ENCODE peak calls at places on chromosome 22, in four cellular contexts. One of them, this sample, is unnamed.
A peak's percentile ranks its signal among the peaks of the same experiment; 100 is the strongest.

GRCh38 chr22:50530280-50530856 is 556 bp upstream of the TYMP start:
- DNase-seq in heart left ventricle: peak; percentile 84
- DNase-seq in upper lobe of right lung: peak; percentile 96
- DNase-seq in astrocyte of the cerebellum: no peak
- DNase-seq in this sample: no peak

GRCh38 chr22:29351891-29352290 is 36.4 kb upstream of the RASL10A start:
- DNase-seq in heart left ventricle: no peak
- DNase-seq in upper lobe of right lung: no peak
- DNase-seq in astrocyte of the cerebellum: no peak
- DNase-seq in this sample: no peak

GRCh38 chr22:49541451-49542230 is 286.0 kb downstream of the BRD1 start:
- DNase-seq in heart left ventricle: no peak
- DNase-seq in upper lobe of right lung: peak; percentile 46
- DNase-seq in astrocyte of the cerebellum: no peak
- DNase-seq in this sample: no peak

GRCh38 chr22:48950151-48950915 is 877.3 kb downstream of the BRD1 start:
- DNase-seq in heart left ventricle: no peak
- DNase-seq in upper lobe of right lung: peak; percentile 53
- DNase-seq in astrocyte of the cerebellum: no peak
- DNase-seq in this sample: no peak

GRCh38 chr22:27985323-27986275 is 66.5 kb upstream of the PITPNB start:
- DNase-seq in heart left ventricle: no peak
- DNase-seq in upper lobe of right lung: no peak
- DNase-seq in astrocyte of the cerebellum: no peak
- DNase-seq in this sample: no peak

GRCh38 chr22:48151641-48152040 is 1389.2 kb downstream of the TBC1D22A start:
- DNase-seq in heart left ventricle: no peak
- DNase-seq in upper lobe of right lung: no peak
- DNase-seq in astrocyte of the cerebellum: no peak
- DNase-seq in this sample: no peak

GRCh38 chr22:42261266-42261665 is 9.2 kb downstream of the TCF20 start:
- DNase-seq in heart left ventricle: no peak
- DNase-seq in upper lobe of right lung: no peak
- DNase-seq in astrocyte of the cerebellum: no peak
- DNase-seq in this sample: peak; percentile 16

GRCh38 chr22:49350441-49351121 is 477.1 kb downstream of the BRD1 start:
- DNase-seq in heart left ventricle: no peak
- DNase-seq in upper lobe of right lung: peak; percentile 52
- DNase-seq in astrocyte of the cerebellum: no peak
- DNase-seq in this sample: no peak

GRCh38 chr22:22721681-22722309 is 77.4 kb downstream of the GGTLC2 start:
- DNase-seq in heart left ventricle: no peak
- DNase-seq in upper lobe of right lung: peak; percentile 87
- DNase-seq in astrocyte of the cerebellum: no peak
- DNase-seq in this sample: peak; percentile 14

GRCh38 chr22:37340331-37341262 is 58.3 kb downstream of the CYTH4 start:
- DNase-seq in heart left ventricle: no peak
- DNase-seq in upper lobe of right lung: no peak
- DNase-seq in astrocyte of the cerebellum: no peak
- DNase-seq in this sample: no peak

GRCh38 chr22:32245042-32245441 is 10.1 kb downstream of the SLC5A4 start:
- DNase-seq in heart left ventricle: no peak
- DNase-seq in upper lobe of right lung: no peak
- DNase-seq in astrocyte of the cerebellum: no peak
- DNase-seq in this sample: no peak

GRCh38 chr22:32204211-32204855 is 540 bp downstream of the RFPL2 start:
- DNase-seq in heart left ventricle: no peak
- DNase-seq in upper lobe of right lung: no peak
- DNase-seq in astrocyte of the cerebellum: no peak
- DNase-seq in this sample: no peak

GRCh38 chr22:23302171-23303002 is 122.1 kb downstream of the BCR start:
- DNase-seq in heart left ventricle: no peak
- DNase-seq in upper lobe of right lung: no peak
- DNase-seq in astrocyte of the cerebellum: no peak
- DNase-seq in this sample: no peak

GRCh38 chr22:23147632-23148387 is 2.5 kb downstream of the RAB36 start:
- DNase-seq in heart left ventricle: no peak
- DNase-seq in upper lobe of right lung: no peak
- DNase-seq in astrocyte of the cerebellum: no peak
- DNase-seq in this sample: no peak

GRCh38 chr22:24407884-24408283 is 19.5 kb upstream of the ADORA2A start:
- DNase-seq in heart left ventricle: no peak
- DNase-seq in upper lobe of right lung: no peak
- DNase-seq in astrocyte of the cerebellum: no peak
- DNase-seq in this sample: no peak

GRCh38 chr22:26364066-26365015 is 64.7 kb upstream of the ASPHD2 start:
- DNase-seq in heart left ventricle: peak; percentile 40
- DNase-seq in upper lobe of right lung: no peak
- DNase-seq in astrocyte of the cerebellum: peak; percentile 68
- DNase-seq in this sample: no peak

GRCh38 chr22:28207281-28208030 is 288.4 kb upstream of the PITPNB start:
- DNase-seq in heart left ventricle: no peak
- DNase-seq in upper lobe of right lung: no peak
- DNase-seq in astrocyte of the cerebellum: no peak
- DNase-seq in this sample: no peak

GRCh38 chr22:32612834-32613233 is 138.2 kb downstream of the FBXO7 start:
- DNase-seq in heart left ventricle: no peak
- DNase-seq in upper lobe of right lung: no peak
- DNase-seq in astrocyte of the cerebellum: no peak
- DNase-seq in this sample: no peak

GRCh38 chr22:30485362-30485988 is 13.7 kb upstream of the SEC14L3 start:
- DNase-seq in heart left ventricle: peak; percentile 34
- DNase-seq in upper lobe of right lung: peak; percentile 84
- DNase-seq in astrocyte of the cerebellum: peak; percentile 3
- DNase-seq in this sample: no peak

GRCh38 chr22:17742528-17742902 is 31.8 kb downstream of the BID start:
- DNase-seq in heart left ventricle: peak; percentile 60
- DNase-seq in upper lobe of right lung: no peak
- DNase-seq in astrocyte of the cerebellum: peak; percentile 40
- DNase-seq in this sample: no peak

GRCh38 chr22:36743591-36744412 is 32.1 kb downstream of the IFT27 start:
- DNase-seq in heart left ventricle: no peak
- DNase-seq in upper lobe of right lung: peak; percentile 51
- DNase-seq in astrocyte of the cerebellum: no peak
- DNase-seq in this sample: no peak

GRCh38 chr22:48883211-48883960 is 944.3 kb downstream of the BRD1 start:
- DNase-seq in heart left ventricle: no peak
- DNase-seq in upper lobe of right lung: peak; percentile 26
- DNase-seq in astrocyte of the cerebellum: no peak
- DNase-seq in this sample: no peak

GRCh38 chr22:37832022-37832857 is 9.1 kb downstream of the GALR3 start:
- DNase-seq in heart left ventricle: no peak
- DNase-seq in upper lobe of right lung: no peak
- DNase-seq in astrocyte of the cerebellum: no peak
- DNase-seq in this sample: no peak

GRCh38 chr22:26291940-26292666 is 122.8 kb downstream of the SEZ6L start:
- DNase-seq in heart left ventricle: no peak
- DNase-seq in upper lobe of right lung: no peak
- DNase-seq in astrocyte of the cerebellum: no peak
- DNase-seq in this sample: no peak

GRCh38 chr22:27581688-27582087 is 219.9 kb downstream of the MN1 start:
- DNase-seq in heart left ventricle: peak; percentile 88
- DNase-seq in upper lobe of right lung: no peak
- DNase-seq in astrocyte of the cerebellum: no peak
- DNase-seq in this sample: no peak

GRCh38 chr22:43483669-43484068 is 71.9 kb downstream of the MPPED1 start:
- DNase-seq in heart left ventricle: no peak
- DNase-seq in upper lobe of right lung: no peak
- DNase-seq in astrocyte of the cerebellum: no peak
- DNase-seq in this sample: no peak

GRCh38 chr22:43482310-43482625 is 70.5 kb downstream of the MPPED1 start:
- DNase-seq in heart left ventricle: no peak
- DNase-seq in upper lobe of right lung: no peak
- DNase-seq in astrocyte of the cerebellum: no peak
- DNase-seq in this sample: no peak

GRCh38 chr22:43479962-43480361 is 68.1 kb downstream of the MPPED1 start:
- DNase-seq in heart left ventricle: no peak
- DNase-seq in upper lobe of right lung: no peak
- DNase-seq in astrocyte of the cerebellum: no peak
- DNase-seq in this sample: no peak

GRCh38 chr22:43483266-43483665 is 71.5 kb downstream of the MPPED1 start:
- DNase-seq in heart left ventricle: no peak
- DNase-seq in upper lobe of right lung: no peak
- DNase-seq in astrocyte of the cerebellum: no peak
- DNase-seq in this sample: no peak

GRCh38 chr22:43481528-43482309 is 69.9 kb downstream of the MPPED1 start:
- DNase-seq in heart left ventricle: no peak
- DNase-seq in upper lobe of right lung: no peak
- DNase-seq in astrocyte of the cerebellum: no peak
- DNase-seq in this sample: no peak
- TF ChIP-seq CTCF in heart left ventricle: peak; percentile 8
- TF ChIP-seq CTCF in upper lobe of right lung: no peak
- TF ChIP-seq CTCF in astrocyte of the cerebellum: no peak
- TF ChIP-seq CTCF in this sample: no peak

GRCh38 chr22:20272700-20273099 is 4.6 kb upstream of the RTN4R start:
- DNase-seq in heart left ventricle: no peak
- DNase-seq in upper lobe of right lung: no peak
- DNase-seq in astrocyte of the cerebellum: no peak
- DNase-seq in this sample: no peak
- TF ChIP-seq CTCF in heart left ventricle: no peak
- TF ChIP-seq CTCF in upper lobe of right lung: no peak
- TF ChIP-seq CTCF in astrocyte of the cerebellum: no peak
- TF ChIP-seq CTCF in this sample: no peak

DNA sequence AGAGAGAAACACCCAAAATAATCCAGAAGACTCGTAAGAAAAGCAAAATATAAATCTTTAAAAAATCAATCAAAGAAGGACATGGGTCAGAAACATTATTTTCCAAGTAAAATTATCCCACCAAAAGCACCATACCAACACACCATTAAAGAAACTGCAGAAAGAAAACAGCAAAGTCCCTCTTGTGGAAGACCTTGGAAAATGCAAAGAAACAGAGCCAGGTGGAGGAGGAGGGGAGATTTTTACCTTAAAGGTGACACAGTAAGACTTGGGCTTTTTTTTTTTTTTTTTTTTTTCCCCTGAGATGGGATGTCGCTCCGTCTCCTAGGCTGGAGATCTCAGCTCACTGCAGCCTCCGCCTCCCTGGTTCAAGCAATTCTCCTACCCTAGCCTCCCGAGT is 123.8 kb downstream of the LARGE1 start:
- DNase-seq in heart left ventricle: no peak
- DNase-seq in upper lobe of right lung: no peak
- DNase-seq in astrocyte of the cerebellum: no peak
- DNase-seq in this sample: no peak
- TF ChIP-seq CTCF in heart left ventricle: no peak
- TF ChIP-seq CTCF in upper lobe of right lung: no peak
- TF ChIP-seq CTCF in astrocyte of the cerebellum: no peak
- TF ChIP-seq CTCF in this sample: no peak

GRCh38 chr22:44128961-44129613 is 51.6 kb upstream of the PARVG start:
- DNase-seq in heart left ventricle: no peak
- DNase-seq in upper lobe of right lung: peak; percentile 53
- DNase-seq in astrocyte of the cerebellum: no peak
- DNase-seq in this sample: no peak
- TF ChIP-seq CTCF in heart left ventricle: no peak
- TF ChIP-seq CTCF in upper lobe of right lung: no peak
- TF ChIP-seq CTCF in astrocyte of the cerebellum: no peak
- TF ChIP-seq CTCF in this sample: no peak

GRCh38 chr22:39013923-39014722 is at the start of gene APOBEC3C:
- DNase-seq in heart left ventricle: peak; percentile 78
- DNase-seq in upper lobe of right lung: peak; percentile 83
- DNase-seq in astrocyte of the cerebellum: peak; percentile 55
- DNase-seq in this sample: peak; percentile 58
- TF ChIP-seq CTCF in heart left ventricle: no peak
- TF ChIP-seq CTCF in upper lobe of right lung: no peak
- TF ChIP-seq CTCF in astrocyte of the cerebellum: no peak
- TF ChIP-seq CTCF in this sample: peak; percentile 21

GRCh38 chr22:20750461-20751184 is 23.3 kb upstream of the SERPIND1 start:
- DNase-seq in heart left ventricle: peak; percentile 54
- DNase-seq in upper lobe of right lung: peak; percentile 77
- DNase-seq in astrocyte of the cerebellum: peak; percentile 55
- DNase-seq in this sample: peak; percentile 56

GRCh38 chr22:20747223-20747622 is 26.7 kb upstream of the SERPIND1 start:
- DNase-seq in heart left ventricle: no peak
- DNase-seq in upper lobe of right lung: no peak
- DNase-seq in astrocyte of the cerebellum: no peak
- DNase-seq in this sample: no peak

GRCh38 chr22:20749453-20749852 is 24.5 kb upstream of the SERPIND1 start:
- DNase-seq in heart left ventricle: no peak
- DNase-seq in upper lobe of right lung: no peak
- DNase-seq in astrocyte of the cerebellum: no peak
- DNase-seq in this sample: no peak

GRCh38 chr22:20748082-20748481 is 25.8 kb upstream of the SERPIND1 start:
- DNase-seq in heart left ventricle: no peak
- DNase-seq in upper lobe of right lung: no peak
- DNase-seq in astrocyte of the cerebellum: no peak
- DNase-seq in this sample: no peak

GRCh38 chr22:20748820-20749428 is 25.0 kb upstream of the SERPIND1 start:
- DNase-seq in heart left ventricle: no peak
- DNase-seq in upper lobe of right lung: no peak
- DNase-seq in astrocyte of the cerebellum: peak; percentile 69
- DNase-seq in this sample: peak; percentile 26
- TF ChIP-seq CTCF in heart left ventricle: no peak
- TF ChIP-seq CTCF in upper lobe of right lung: no peak
- TF ChIP-seq CTCF in astrocyte of the cerebellum: no peak
- TF ChIP-seq CTCF in this sample: no peak

GRCh38 chr22:45696227-45696626 is 24.6 kb downstream of the ATXN10 start:
- DNase-seq in heart left ventricle: no peak
- DNase-seq in upper lobe of right lung: no peak
- DNase-seq in astrocyte of the cerebellum: no peak
- DNase-seq in this sample: no peak
- TF ChIP-seq CTCF in heart left ventricle: no peak
- TF ChIP-seq CTCF in upper lobe of right lung: no peak
- TF ChIP-seq CTCF in astrocyte of the cerebellum: no peak
- TF ChIP-seq CTCF in this sample: no peak

This sample was measured in AG04449.